ENCODE peak calls at places on chromosomes 5 and 9, in six cellular contexts. One of them, this sample, is unnamed.

GRCh38 chr9:18189876-18190670 is 283.9 kb upstream of the ADAMTSL1 start:
- DNase-seq in GM12865: no peak
- DNase-seq in H9: no peak
- DNase-seq in GM13976: no peak
- DNase-seq in AG09319: no peak
- DNase-seq in glutamatergic neuron: no peak
- DNase-seq in this sample: no peak

GRCh38 chr5:151121095-151121494 is 36.5 kb downstream of the ANXA6 start:
- DNase-seq in GM13976: no peak
- DNase-seq in AG09319: no peak
- DNase-seq in GM12865: no peak
- DNase-seq in glutamatergic neuron: no peak
- DNase-seq in H9: no peak
- DNase-seq in this sample: no peak

GRCh38 chr5:5421149-5421960 is 1.1 kb upstream of the ICE1 start:
- DNase-seq in H9: no peak
- DNase-seq in GM13976: no peak
- DNase-seq in glutamatergic neuron: no peak
- DNase-seq in GM12865: peak; percentile 71
- DNase-seq in AG09319: no peak
- DNase-seq in this sample: no peak

GRCh38 chr5:30581198-30581925 is 612.1 kb upstream of the CDH6 start:
- DNase-seq in glutamatergic neuron: peak; percentile 44
- DNase-seq in AG09319: no peak
- DNase-seq in GM13976: no peak
- DNase-seq in GM12865: no peak
- DNase-seq in H9: no peak
- DNase-seq in this sample: no peak

GRCh38 chr5:120813551-120813950 is 349.5 kb downstream of the PRR16 start:
- DNase-seq in H9: no peak
- DNase-seq in AG09319: no peak
- DNase-seq in GM12865: no peak
- DNase-seq in GM13976: no peak
- DNase-seq in glutamatergic neuron: no peak
- DNase-seq in this sample: no peak

GRCh38 chr5:135308245-135308644 is 90.8 kb downstream of the MACROH2A1 start:
- DNase-seq in GM12865: no peak
- DNase-seq in GM13976: no peak
- DNase-seq in AG09319: no peak
- DNase-seq in H9: no peak
- DNase-seq in glutamatergic neuron: no peak
- DNase-seq in this sample: no peak

GRCh38 chr9:110875275-110875674 is 163.0 kb downstream of the LPAR1 start:
- DNase-seq in glutamatergic neuron: peak; percentile 31
- DNase-seq in GM13976: peak; percentile 35
- DNase-seq in GM12865: peak; percentile 63
- DNase-seq in AG09319: no peak
- DNase-seq in H9: peak; percentile 83
- DNase-seq in this sample: peak; percentile 36

GRCh38 chr5:156096259-156096658 is 230.7 kb upstream of the SGCD start:
- DNase-seq in GM12865: no peak
- DNase-seq in H9: no peak
- DNase-seq in AG09319: no peak
- DNase-seq in GM13976: no peak
- DNase-seq in glutamatergic neuron: no peak
- DNase-seq in this sample: no peak

GRCh38 chr5:14580037-14581034 is 1.3 kb upstream of the OTULINL start:
- DNase-seq in H9: no peak
- DNase-seq in GM12865: no peak
- DNase-seq in GM13976: no peak
- DNase-seq in AG09319: peak; percentile 67
- DNase-seq in glutamatergic neuron: no peak
- DNase-seq in this sample: no peak

GRCh38 chr5:88792144-88792840 is 90.7 kb downstream of the MEF2C start:
- DNase-seq in H9: no peak
- DNase-seq in GM13976: no peak
- DNase-seq in AG09319: no peak
- DNase-seq in glutamatergic neuron: no peak
- DNase-seq in GM12865: no peak
- DNase-seq in this sample: no peak

GRCh38 chr5:6849569-6849968 is 136.3 kb downstream of the TENT4A start:
- DNase-seq in glutamatergic neuron: no peak
- DNase-seq in GM13976: no peak
- DNase-seq in GM12865: no peak
- DNase-seq in AG09319: no peak
- DNase-seq in H9: no peak
- DNase-seq in this sample: no peak

GRCh38 chr9:88953401-88954029 is 37.8 kb upstream of the S1PR3 start:
- DNase-seq in GM13976: no peak
- DNase-seq in GM12865: no peak
- DNase-seq in H9: no peak
- DNase-seq in glutamatergic neuron: no peak
- DNase-seq in AG09319: no peak
- DNase-seq in this sample: no peak

GRCh38 chr9:120726484-120726883 is 12.2 kb upstream of the MEGF9 start:
- DNase-seq in H9: no peak
- DNase-seq in AG09319: no peak
- DNase-seq in glutamatergic neuron: no peak
- DNase-seq in GM12865: peak; percentile 43
- DNase-seq in GM13976: no peak
- DNase-seq in this sample: no peak

GRCh38 chr9:94101169-94101853 is 17.0 kb downstream of the PTPDC1 start:
- DNase-seq in GM12865: no peak
- DNase-seq in H9: no peak
- DNase-seq in glutamatergic neuron: no peak
- DNase-seq in GM13976: no peak
- DNase-seq in AG09319: no peak
- DNase-seq in this sample: no peak

GRCh38 chr5:154753792-154754191 is 1.4 kb upstream of the LARP1 start:
- DNase-seq in glutamatergic neuron: no peak
- DNase-seq in GM12865: no peak
- DNase-seq in H9: no peak
- DNase-seq in GM13976: no peak
- DNase-seq in AG09319: peak; percentile 86
- DNase-seq in this sample: no peak

GRCh38 chr5:116520706-116521105 is 53.9 kb downstream of the SEMA6A start:
- DNase-seq in H9: no peak
- DNase-seq in GM12865: no peak
- DNase-seq in AG09319: no peak
- DNase-seq in glutamatergic neuron: no peak
- DNase-seq in GM13976: no peak
- DNase-seq in this sample: no peak

GRCh38 chr5:152106571-152106970 is 181.9 kb upstream of the GLRA1 start:
- DNase-seq in H9: no peak
- DNase-seq in glutamatergic neuron: no peak
- DNase-seq in AG09319: no peak
- DNase-seq in GM13976: no peak
- DNase-seq in GM12865: no peak
- DNase-seq in this sample: no peak

GRCh38 chr5:66209794-66210193 is 65.7 kb downstream of the SREK1 start:
- DNase-seq in H9: no peak
- DNase-seq in GM13976: no peak
- DNase-seq in GM12865: no peak
- DNase-seq in glutamatergic neuron: no peak
- DNase-seq in AG09319: no peak
- DNase-seq in this sample: no peak

GRCh38 chr5:111394580-111394979 is 117.8 kb downstream of the STARD4 start:
- DNase-seq in GM13976: no peak
- DNase-seq in GM12865: no peak
- DNase-seq in glutamatergic neuron: no peak
- DNase-seq in H9: no peak
- DNase-seq in AG09319: no peak
- DNase-seq in this sample: no peak

GRCh38 chr5:142699105-142699720 is 13.3 kb upstream of the FGF1 start:
- DNase-seq in AG09319: peak; percentile 60
- DNase-seq in GM12865: peak; percentile 71
- DNase-seq in GM13976: peak; percentile 66
- DNase-seq in glutamatergic neuron: peak; percentile 91
- DNase-seq in H9: peak; percentile 89
- DNase-seq in this sample: peak; percentile 66

GRCh38 chr9:3903273-3903672 is 377.5 kb upstream of the RFX3 start:
- DNase-seq in AG09319: no peak
- DNase-seq in GM13976: no peak
- DNase-seq in glutamatergic neuron: no peak
- DNase-seq in GM12865: no peak
- DNase-seq in H9: no peak
- DNase-seq in this sample: no peak

GRCh38 chr5:79791843-79792242 is 102.2 kb downstream of the CMYA5 start:
- DNase-seq in GM12865: no peak
- DNase-seq in GM13976: no peak
- DNase-seq in glutamatergic neuron: no peak
- DNase-seq in AG09319: no peak
- DNase-seq in H9: no peak
- DNase-seq in this sample: no peak

GRCh38 chr9:136700959-136701664 is 11.3 kb upstream of the DIPK1B start:
- DNase-seq in GM13976: peak; percentile 85
- DNase-seq in glutamatergic neuron: no peak
- DNase-seq in AG09319: no peak
- DNase-seq in H9: no peak
- DNase-seq in GM12865: peak; percentile 78
- DNase-seq in this sample: peak; percentile 84

GRCh38 chr5:96997265-96997859 is 61.5 kb downstream of the LNPEP start:
- DNase-seq in GM12865: peak; percentile 63
- DNase-seq in GM13976: peak; percentile 25
- DNase-seq in AG09319: peak; percentile 32
- DNase-seq in glutamatergic neuron: no peak
- DNase-seq in H9: no peak
- DNase-seq in this sample: peak; percentile 17

GRCh38 chr5:159975462-159976019 is 33.4 kb upstream of the TTC1 start:
- DNase-seq in glutamatergic neuron: no peak
- DNase-seq in GM13976: no peak
- DNase-seq in GM12865: no peak
- DNase-seq in H9: no peak
- DNase-seq in AG09319: peak; percentile 84
- DNase-seq in this sample: no peak

GRCh38 chr5:177507596-177508216 is 1.9 kb downstream of the DOK3 start:
- DNase-seq in GM13976: no peak
- DNase-seq in glutamatergic neuron: no peak
- DNase-seq in AG09319: no peak
- DNase-seq in H9: no peak
- DNase-seq in GM12865: peak; percentile 35
- DNase-seq in this sample: no peak

GRCh38 chr5:177508217-177508611 is 1.4 kb downstream of the DOK3 start:
- DNase-seq in glutamatergic neuron: no peak
- DNase-seq in GM12865: peak; percentile 31
- DNase-seq in H9: no peak
- DNase-seq in AG09319: no peak
- DNase-seq in GM13976: no peak
- DNase-seq in this sample: no peak

GRCh38 chr5:177508837-177509236 is 789 bp downstream of the DOK3 start:
- DNase-seq in glutamatergic neuron: no peak
- DNase-seq in GM13976: peak; percentile 73
- DNase-seq in GM12865: peak; percentile 69
- DNase-seq in H9: no peak
- DNase-seq in AG09319: no peak
- DNase-seq in this sample: peak; percentile 70

GRCh38 chr5:177505075-177505474 is 4.6 kb downstream of the DOK3 start:
- DNase-seq in glutamatergic neuron: no peak
- DNase-seq in GM13976: no peak
- DNase-seq in GM12865: no peak
- DNase-seq in H9: no peak
- DNase-seq in AG09319: no peak
- DNase-seq in this sample: no peak

GRCh38 chr5:177507165-177507564 is 2.5 kb downstream of the DOK3 start:
- DNase-seq in glutamatergic neuron: no peak
- DNase-seq in H9: no peak
- DNase-seq in AG09319: no peak
- DNase-seq in GM12865: peak; percentile 46
- DNase-seq in GM13976: no peak
- DNase-seq in this sample: no peak
- TF ChIP-seq CTCF in glutamatergic neuron: peak; percentile 35
- TF ChIP-seq CTCF in H9: peak; percentile 48
- TF ChIP-seq CTCF in AG09319: no peak
- TF ChIP-seq CTCF in GM12865: peak; percentile 24
- TF ChIP-seq CTCF in GM13976: no peak
- TF ChIP-seq CTCF in this sample: peak; percentile 20

GRCh38 chr5:91306497-91306896 is 76.6 kb downstream of the ARRDC3 start:
- DNase-seq in GM13976: no peak
- DNase-seq in GM12865: no peak
- DNase-seq in glutamatergic neuron: no peak
- DNase-seq in AG09319: no peak
- DNase-seq in H9: no peak
- DNase-seq in this sample: no peak
- TF ChIP-seq CTCF in GM13976: no peak
- TF ChIP-seq CTCF in GM12865: no peak
- TF ChIP-seq CTCF in glutamatergic neuron: no peak
- TF ChIP-seq CTCF in AG09319: no peak
- TF ChIP-seq CTCF in H9: no peak
- TF ChIP-seq CTCF in this sample: no peak

GRCh38 chr9:130988400-130988747 is 20.6 kb upstream of the LAMC3 start:
- DNase-seq in glutamatergic neuron: no peak
- DNase-seq in GM13976: no peak
- DNase-seq in GM12865: no peak
- DNase-seq in AG09319: no peak
- DNase-seq in H9: no peak
- DNase-seq in this sample: no peak

GRCh38 chr9:130989891-130990290 is 19.1 kb upstream of the LAMC3 start:
- DNase-seq in AG09319: no peak
- DNase-seq in H9: peak; percentile 32
- DNase-seq in glutamatergic neuron: no peak
- DNase-seq in GM12865: no peak
- DNase-seq in GM13976: no peak
- DNase-seq in this sample: no peak

GRCh38 chr9:130990362-130991226 is 18.4 kb upstream of the LAMC3 start:
- DNase-seq in glutamatergic neuron: no peak
- DNase-seq in AG09319: no peak
- DNase-seq in H9: peak; percentile 28
- DNase-seq in GM13976: no peak
- DNase-seq in GM12865: no peak
- DNase-seq in this sample: no peak

GRCh38 chr9:130988905-130989304 is 20.1 kb upstream of the LAMC3 start:
- DNase-seq in GM13976: no peak
- DNase-seq in glutamatergic neuron: no peak
- DNase-seq in GM12865: no peak
- DNase-seq in H9: no peak
- DNase-seq in AG09319: no peak
- DNase-seq in this sample: no peak

GRCh38 chr9:130989391-130989790 is 19.6 kb upstream of the LAMC3 start:
- DNase-seq in glutamatergic neuron: no peak
- DNase-seq in H9: no peak
- DNase-seq in GM12865: no peak
- DNase-seq in GM13976: no peak
- DNase-seq in AG09319: no peak
- DNase-seq in this sample: no peak
- TF ChIP-seq CTCF in glutamatergic neuron: no peak
- TF ChIP-seq CTCF in H9: no peak
- TF ChIP-seq CTCF in GM12865: no peak
- TF ChIP-seq CTCF in GM13976: no peak
- TF ChIP-seq CTCF in AG09319: no peak
- TF ChIP-seq CTCF in this sample: no peak

DNA sequence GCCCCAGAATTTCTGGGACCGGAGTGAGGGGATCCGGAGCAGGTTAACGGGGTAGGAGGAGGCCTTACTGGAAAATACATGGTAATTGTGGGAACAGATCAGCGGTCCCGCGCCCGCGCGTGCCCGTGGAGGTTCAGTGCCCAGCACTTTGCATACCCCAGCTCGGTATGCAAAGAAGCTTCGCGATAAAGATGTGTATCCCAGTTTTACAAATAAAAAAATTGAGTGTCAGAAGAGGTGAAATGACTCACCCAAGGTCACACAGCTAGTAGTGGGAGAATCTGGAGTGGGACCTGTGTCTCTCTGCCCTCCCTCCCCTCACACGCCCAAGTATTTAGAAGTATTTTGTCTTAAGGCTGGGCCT is 965 bp downstream of the NEURL1B start:
- DNase-seq in H9: no peak
- DNase-seq in GM13976: no peak
- DNase-seq in glutamatergic neuron: no peak
- DNase-seq in AG09319: no peak
- DNase-seq in GM12865: no peak
- DNase-seq in this sample: no peak
- TF ChIP-seq CTCF in H9: no peak
- TF ChIP-seq CTCF in GM13976: no peak
- TF ChIP-seq CTCF in glutamatergic neuron: no peak
- TF ChIP-seq CTCF in AG09319: no peak
- TF ChIP-seq CTCF in GM12865: no peak
- TF ChIP-seq CTCF in this sample: no peak

This sample was measured in GM13977.